ENCODE peak calls at places on chromosomes 7 and 10, in seven cellular contexts. R is GM23338, E is colonic mucosa, G is body of pancreas, V is transverse colon, I is BJ, J is GM10248. X is an unnamed sample.

GRCh38 chr10:44399478-44400451 is 14.9 kb upstream of the CXCL12 start:
- DNase-seq in R (no peak), V (no peak), I (peak; percentile 48), E (no peak), J (no peak), G (no peak), X (no peak)

GRCh38 chr10:99466632-99467031 is 36.2 kb upstream of the GOT1 start:
- DNase-seq in I (no peak), E (no peak), V (peak; percentile 13), J (no peak), R (no peak), G (peak; percentile 7), X (no peak)

GRCh38 chr10:29926649-29927048 is 132.7 kb downstream of the JCAD start:
- DNase-seq in G (no peak), J (no peak), I (no peak), V (no peak), R (peak; percentile 60), E (no peak), X (peak; percentile 28)

GRCh38 chr7:31971049-31971665 is 99.0 kb downstream of the PDE1C start:
- DNase-seq in J (no peak), I (no peak), G (no peak), E (no peak), V (no peak), R (no peak), X (no peak)

GRCh38 chr7:155422151-155422550 is 35.8 kb upstream of the EN2 start:
- DNase-seq in J (no peak), G (no peak), I (no peak), V (no peak), E (no peak), R (no peak), X (no peak)

GRCh38 chr10:62810131-62810530 is 5.6 kb downstream of the ADO start:
- DNase-seq in V (no peak), E (no peak), G (no peak), R (no peak), J (no peak), I (no peak), X (no peak)

GRCh38 chr7:91140286-91140685 is 123.9 kb upstream of the FZD1 start:
- DNase-seq in E (no peak), J (no peak), V (no peak), R (no peak), G (no peak), I (no peak), X (no peak)

GRCh38 chr10:100656479-100656878 is 88.9 kb upstream of the PAX2 start:
- DNase-seq in G (peak; percentile 41), V (no peak), J (peak; percentile 55), R (peak; percentile 74), I (no peak), E (no peak), X (peak; percentile 14)

GRCh38 chr10:3198900-3199299 is 26.3 kb upstream of the PITRM1 start:
- DNase-seq in V (no peak), I (no peak), R (no peak), E (no peak), G (no peak), J (no peak), X (no peak)

GRCh38 chr7:128203710-128204214 is 37.3 kb upstream of the LEP start:
- DNase-seq in I (no peak), J (no peak), R (no peak), E (no peak), V (no peak), G (peak; percentile 30), X (no peak)

GRCh38 chr10:22832851-22833250 is 95.0 kb upstream of the ARMC3 start:
- DNase-seq in E (no peak), R (no peak), I (no peak), G (no peak), J (no peak), V (no peak), X (no peak)

GRCh38 chr10:86100581-86101061 is 266.0 kb downstream of the GRID1 start:
- DNase-seq in I (no peak), G (no peak), R (peak; percentile 70), V (no peak), J (peak; percentile 45), E (no peak), X (peak; percentile 10)

GRCh38 chr7:106190589-106191330 is 78.6 kb upstream of the SYPL1 start:
- DNase-seq in V (no peak), R (no peak), E (no peak), J (no peak), I (no peak), G (no peak), X (no peak)

GRCh38 chr10:101770331-101771215 is 5.3 kb downstream of the FGF8 start:
- DNase-seq in V (no peak), G (no peak), J (peak; percentile 6), R (no peak), I (no peak), E (no peak), X (no peak)

GRCh38 chr7:41261081-41261480 is 441.8 kb downstream of the INHBA start:
- DNase-seq in E (no peak), J (no peak), R (no peak), G (no peak), I (no peak), V (no peak), X (no peak)

GRCh38 chr7:73645643-73646182 is 21.4 kb upstream of the MLXIPL start:
- DNase-seq in J (no peak), G (no peak), I (no peak), E (no peak), V (no peak), R (no peak), X (no peak)

GRCh38 chr7:113831509-113831908 is 87.3 kb downstream of the PPP1R3A start:
- DNase-seq in I (no peak), E (no peak), V (no peak), R (peak; percentile 29), J (no peak), G (no peak), X (no peak)

GRCh38 chr10:68251625-68252275 is 19.8 kb upstream of the ATOH7 start:
- DNase-seq in E (no peak), R (no peak), V (no peak), G (no peak), I (no peak), J (peak; percentile 37), X (no peak)

GRCh38 chr10:97784200-97784811 is 12.5 kb upstream of the SFRP5 start:
- DNase-seq in I (no peak), E (no peak), V (no peak), R (no peak), J (no peak), G (peak; percentile 54), X (no peak)

GRCh38 chr7:54788664-54789063 is 29.7 kb upstream of the SEC61G start:
- DNase-seq in E (peak; percentile 30), G (peak; percentile 53), V (peak; percentile 20), I (peak; percentile 51), J (peak; percentile 54), R (peak; percentile 81), X (peak; percentile 66)

GRCh38 chr7:69256634-69257081 is 341.6 kb upstream of the AUTS2 start:
- DNase-seq in G (peak; percentile 71), I (no peak), J (no peak), E (no peak), R (no peak), V (peak; percentile 29), X (no peak)

GRCh38 chr7:8131694-8132605 is 130.0 kb downstream of the ICA1 start:
- DNase-seq in V (no peak), R (no peak), I (no peak), G (no peak), J (no peak), E (no peak), X (no peak)

GRCh38 chr10:104220515-104220914 is 11.6 kb downstream of the CFAP43 start:
- DNase-seq in I (no peak), V (no peak), E (no peak), J (no peak), R (no peak), G (no peak), X (no peak)

DNA sequence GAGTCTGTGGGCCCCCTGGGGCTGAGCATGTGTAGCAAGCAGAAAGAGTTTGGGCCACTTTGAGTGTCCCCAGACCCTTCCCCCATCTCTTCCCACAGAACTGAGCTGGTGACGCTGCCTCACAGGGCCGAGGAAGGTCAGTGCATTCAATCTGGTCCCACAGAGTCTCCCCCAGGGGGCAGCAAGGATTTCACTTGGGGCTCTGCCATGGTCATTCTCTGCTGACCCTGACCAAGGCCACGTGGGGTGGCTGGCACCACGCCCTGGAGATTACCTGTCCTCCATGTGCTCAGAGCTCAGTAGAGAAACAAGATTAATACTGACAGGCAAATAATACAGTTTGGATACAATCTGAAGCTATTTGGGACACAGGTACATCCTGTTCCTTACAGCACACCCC is 30.2 kb downstream of the ADRA2A start:
- DNase-seq in G (peak; percentile 96), V (no peak), E (no peak), R (peak; percentile 39), J (no peak), I (no peak), X (no peak)
- TF ChIP-seq CTCF in G (peak; percentile 79), V (no peak), E (no peak), R (peak; percentile 36), J (no peak), I (no peak), X (no peak)

GRCh38 chr10:77602231-77602912 is 35.2 kb downstream of the KCNMA1 start:
- DNase-seq in G (no peak), V (no peak), I (no peak), E (no peak), J (no peak), R (no peak), X (no peak)
- TF ChIP-seq CTCF in G (no peak), V (no peak), I (peak; percentile 34), E (no peak), J (no peak), R (no peak), X (no peak)

GRCh38 chr7:51060536-51060935 is 256.1 kb downstream of the COBL start:
- DNase-seq in R (peak; percentile 50), G (no peak), V (no peak), E (no peak), J (no peak), I (no peak), X (no peak)
- TF ChIP-seq CTCF in R (peak; percentile 43), G (no peak), V (no peak), E (no peak), J (no peak), I (no peak), X (peak; percentile 27)

GRCh38 chr10:16602104-16602735 is 80.5 kb upstream of the C1QL3 start:
- DNase-seq in G (no peak), I (no peak), R (no peak), J (no peak), V (no peak), E (no peak), X (no peak)

GRCh38 chr10:16599662-16600061 is 78.0 kb upstream of the C1QL3 start:
- DNase-seq in G (no peak), E (no peak), J (no peak), V (no peak), R (no peak), I (no peak), X (no peak)

GRCh38 chr10:16592327-16592854 is 70.7 kb upstream of the C1QL3 start:
- DNase-seq in V (no peak), J (no peak), R (peak; percentile 29), G (no peak), E (no peak), I (no peak), X (no peak)

GRCh38 chr10:16594106-16594505 is 72.4 kb upstream of the C1QL3 start:
- DNase-seq in V (no peak), G (no peak), J (no peak), R (no peak), E (no peak), I (no peak), X (no peak)

DNA sequence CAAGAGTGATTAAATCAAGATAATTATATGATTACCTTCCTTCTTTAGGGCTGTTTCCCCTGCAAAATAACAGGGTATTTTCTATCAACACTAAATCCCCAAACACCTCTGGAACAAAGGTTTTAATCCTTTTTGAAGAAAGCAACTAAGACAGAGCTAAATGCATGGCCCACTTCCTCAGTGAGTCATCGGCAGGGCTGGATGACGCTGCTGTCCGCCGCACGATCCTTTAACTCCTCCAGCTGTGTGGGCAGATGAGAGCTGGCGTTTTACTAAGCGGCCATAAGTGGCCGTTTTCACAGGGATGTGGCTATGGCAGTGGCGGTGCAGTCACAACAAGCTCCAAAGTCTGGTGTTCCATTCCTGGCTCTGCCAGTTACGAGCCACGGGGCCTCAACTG is 76.0 kb upstream of the C1QL3 start:
- DNase-seq in E (no peak), J (no peak), V (no peak), I (no peak), R (no peak), G (no peak), X (no peak)
- TF ChIP-seq CTCF in E (no peak), J (no peak), V (no peak), I (no peak), R (no peak), G (no peak), X (no peak)

X was measured in Calu3.